ENCODE peak calls at places on chromosomes 13 and 19, in seven cellular contexts. W is naive B cell; G is CD4-positive, alpha-beta T cell; M is activated CD8-positive, alpha-beta T cell treated with anti-CD3 and anti-CD28 coated beads, Interleukin-2, amount 10 ng/mL, durations not matched to agents 7 days and 5 days; C is NCI-H748 treated with DMSO at 0.1 percent for 48 hours; O is GM23338; T is astrocyte of the hippocampus. A is an unnamed sample.

GRCh38 chr13:47901451-47901850 is 99.6 kb downstream of the SUCLA2 start:
- DNase-seq in W (no peak), M (no peak), T (peak), O (no peak), G (no peak), C (no peak), A (no peak)

GRCh38 chr19:15672580-15673175 is at the start of gene CYP4F12:
- DNase-seq in G (peak), O (peak), C (no peak), M (no peak), W (no peak), T (no peak), A (no peak)

GRCh38 chr13:29165216-29165615 is 345.1 kb downstream of the MTUS2 start:
- DNase-seq in G (no peak), T (no peak), O (no peak), C (no peak), M (no peak), W (no peak), A (no peak)

GRCh38 chr19:19997656-19998268 is 41.5 kb downstream of the ZNF682 start:
- DNase-seq in W (peak), O (peak), T (no peak), C (no peak), M (peak), G (peak), A (no peak)

GRCh38 chr19:58387338-58388174 is 487 bp downstream of the RPS5 start:
- DNase-seq in W (no peak), C (no peak), O (no peak), M (no peak), G (no peak), T (no peak), A (peak)

GRCh38 chr13:68190826-68191225 is 960.7 kb upstream of the PCDH9 start:
- DNase-seq in M (no peak), C (no peak), T (peak), W (no peak), G (no peak), O (no peak), A (no peak)

GRCh38 chr19:30174357-30174645 is 197.9 kb upstream of the ZNF536 start:
- DNase-seq in G (no peak), O (no peak), W (no peak), T (no peak), C (no peak), M (no peak), A (no peak)

GRCh38 chr13:93963266-93964131 is 516.0 kb downstream of the DCT start:
- DNase-seq in M (no peak), G (no peak), T (peak), O (no peak), W (no peak), C (peak), A (peak)

GRCh38 chr19:37778613-37779138 is 710 bp downstream of the ZNF573 start:
- DNase-seq in O (peak), M (no peak), C (no peak), G (no peak), T (no peak), W (no peak), A (no peak)

GRCh38 chr19:3006075-3006767 is 22.9 kb downstream of the TLE2 start:
- DNase-seq in G (no peak), M (peak), C (no peak), T (no peak), W (no peak), O (peak), A (no peak)

GRCh38 chr13:58452123-58452623 is 820.6 kb downstream of the PCDH17 start:
- DNase-seq in C (no peak), M (no peak), T (peak), G (no peak), O (peak), W (no peak), A (no peak)

GRCh38 chr13:27969073-27969865 is at the start of gene CDX2:
- DNase-seq in M (no peak), G (no peak), W (no peak), T (no peak), O (peak), C (peak), A (no peak)

GRCh38 chr19:18939922-18940775 is 868 bp downstream of the HOMER3 start:
- DNase-seq in T (peak), C (no peak), W (peak), O (peak), G (no peak), M (no peak), A (no peak)

GRCh38 chr13:98300956-98301641 is 124.0 kb upstream of the RNF113B start:
- DNase-seq in C (no peak), T (peak), W (no peak), O (no peak), M (no peak), G (no peak), A (no peak)